ENCODE peak calls at places on chromosomes 13 and 19, in eight cellular contexts. I, G, C, J, M, T, X and F are unnamed samples. For H3K9me3 and H3K4me1, the result is how much of the 10 kb centered on the place peaks cover.

GRCh38 chr19:32817252-32817912 is 52.2 kb downstream of the SLC7A9 start:
- DNase-seq in I (no peak), G (no peak), C (no peak), J (peak), M (no peak), T (no peak), X (no peak), F (peak)

GRCh38 chr19:46885411-46885810 is 24.6 kb downstream of the ARHGAP35 start:
- DNase-seq in I (no peak), G (no peak), C (no peak), J (no peak), M (no peak), T (no peak), X (no peak), F (no peak)

GRCh38 chr19:18776736-18777135 is 14.4 kb downstream of the COMP start:
- DNase-seq in I (no peak), G (no peak), C (no peak), J (no peak), M (no peak), T (peak), X (no peak), F (no peak)

GRCh38 chr13:49641810-49642291 is 13.5 kb downstream of the ARL11 start:
- DNase-seq in I (no peak), G (no peak), C (peak), J (peak), M (peak), T (no peak), X (no peak), F (peak)

GRCh38 chr19:11268783-11269267 is 6.5 kb upstream of the DOCK6 start:
- DNase-seq in I (no peak), G (no peak), C (peak), J (peak), M (peak), T (no peak), X (no peak), F (peak)

GRCh38 chr13:32632343-32632910 is 46.2 kb downstream of the PDS5B start:
- DNase-seq in I (no peak), G (no peak), C (no peak), J (no peak), M (peak), T (no peak), X (no peak), F (no peak)

GRCh38 chr13:97254809-97255208 is 32.7 kb downstream of the MBNL2 start:
- DNase-seq in I (no peak), G (no peak), C (no peak), J (no peak), M (no peak), T (no peak), X (no peak), F (no peak)

GRCh38 chr19:6739884-6740588 is 556 bp downstream of the TRIP10 start:
- DNase-seq in I (peak), G (no peak), C (no peak), J (peak), M (peak), T (peak), X (peak), F (peak)

GRCh38 chr19:57887195-57887941 is 1.5 kb downstream of the ZNF814 start:
- DNase-seq in I (no peak), G (no peak), C (no peak), J (peak), M (no peak), T (peak), X (no peak), F (peak)

GRCh38 chr13:48573213-48573612 is 40.3 kb upstream of the RCBTB2 start:
- DNase-seq in I (no peak), G (no peak), C (no peak), J (no peak), M (no peak), T (no peak), X (no peak), F (no peak)

GRCh38 chr13:75480691-75481175 is 1.2 kb downstream of the TBC1D4 start:
- DNase-seq in I (no peak), G (no peak), C (peak), J (peak), M (peak), T (peak), X (peak), F (peak)

GRCh38 chr19:28840891-28841290 is 372.1 kb downstream of the UQCRFS1 start:
- DNase-seq in I (no peak), G (no peak), C (no peak), J (no peak), M (no peak), T (no peak), X (no peak), F (peak)

DNA sequence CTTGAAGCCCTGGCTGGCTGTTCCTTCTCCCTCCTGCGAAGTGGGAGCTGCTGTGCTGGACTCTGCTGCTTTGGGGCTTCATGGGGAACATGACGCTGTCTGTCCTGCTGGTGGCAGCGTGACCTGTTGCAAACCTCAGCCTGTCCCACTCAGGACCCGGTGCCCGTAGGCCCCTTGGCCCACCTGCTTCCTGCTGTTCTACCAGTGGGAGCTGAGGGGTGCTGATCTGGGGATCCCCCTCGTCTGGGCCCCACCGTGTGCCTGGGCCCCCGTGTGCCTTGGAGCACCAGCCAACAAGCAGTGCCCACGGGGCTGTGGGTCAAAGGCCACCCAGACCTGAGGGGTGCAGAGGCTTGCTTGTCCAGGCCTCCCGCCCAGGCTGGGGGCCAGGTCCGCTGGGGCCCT is 5.3 kb downstream of the SPPL2B start:
- DNase-seq in I (no peak), G (no peak), C (no peak), J (no peak), M (no peak), T (no peak), X (no peak), F (no peak)
- TF ChIP-seq CTCF in I (no peak), G (no peak), C (no peak), J (no peak), M (no peak), T (no peak), X (no peak), F (no peak)

GRCh38 chr19:44228318-44228717 is 16.0 kb downstream of the ZNF227 start:
- DNase-seq in I (no peak), G (no peak), C (no peak), J (no peak), M (no peak), T (no peak), X (no peak), F (no peak)
- H3K9me3 ChIP-seq in I (under half), G (under half), C (under half), J (under half), M (under half), T (under half), X (half or more), F (under half)

DNA sequence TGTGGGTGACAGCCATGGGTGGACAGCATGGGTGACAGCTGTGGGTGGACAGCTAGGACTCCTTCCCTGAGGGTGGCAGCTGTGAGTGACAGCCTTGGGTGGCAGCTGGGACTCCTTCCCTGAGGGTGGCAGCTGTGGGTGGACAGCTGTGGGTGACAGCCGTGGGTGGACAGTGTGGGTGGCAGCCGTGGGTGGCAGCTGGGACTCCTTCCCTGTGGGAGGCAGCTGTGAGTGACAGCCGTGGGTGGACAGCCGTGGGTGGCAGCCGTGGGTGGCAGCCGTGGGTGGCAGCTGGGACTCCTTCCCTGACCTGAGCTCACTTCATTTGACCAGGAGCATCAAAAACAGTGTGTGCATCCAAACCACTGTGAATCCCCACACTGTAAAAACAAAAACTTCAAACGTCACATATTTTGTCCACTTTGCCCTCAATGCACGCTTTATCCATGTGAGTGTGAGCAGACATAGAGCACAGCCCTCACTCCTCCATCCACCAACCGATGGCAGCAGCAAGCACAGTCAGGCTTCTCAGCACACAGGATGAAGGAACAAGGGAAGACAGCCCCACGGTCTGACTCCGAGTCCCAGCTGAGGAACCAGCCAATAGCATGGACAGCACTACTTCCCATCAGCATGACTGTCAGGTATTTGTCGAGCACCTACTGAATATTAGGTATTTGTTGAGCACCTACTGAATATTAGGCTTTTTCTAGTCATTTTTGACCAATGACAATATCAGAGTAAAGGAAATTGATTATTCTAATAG is 1.6 kb upstream of the CFAP97D2 start:
- DNase-seq in I (no peak), G (no peak), C (no peak), J (no peak), M (peak), T (no peak), X (no peak), F (no peak)
- H3K4me1 ChIP-seq in I (under half), G (under half), C (under half), J (under half), M (under half), T (under half), X (under half), F (under half)

GRCh38 chr13:26624572-26624971 is 67.1 kb downstream of the WASF3 start:
- DNase-seq in I (no peak), G (no peak), C (no peak), J (no peak), M (no peak), T (no peak), X (no peak), F (no peak)

GRCh38 chr13:26623125-26623524 is 65.6 kb downstream of the WASF3 start:
- DNase-seq in I (no peak), G (no peak), C (no peak), J (no peak), M (no peak), T (peak), X (no peak), F (no peak)

GRCh38 chr13:26629260-26629659 is 71.8 kb downstream of the WASF3 start:
- DNase-seq in I (no peak), G (no peak), C (no peak), J (no peak), M (no peak), T (no peak), X (no peak), F (peak)

GRCh38 chr13:26628706-26629105 is 71.2 kb downstream of the WASF3 start:
- DNase-seq in I (no peak), G (no peak), C (no peak), J (peak), M (peak), T (peak), X (no peak), F (peak)
- TF ChIP-seq CTCF in I (peak), G (peak), C (no peak), J (no peak), M (peak), T (peak), X (no peak), F (peak)

DNA sequence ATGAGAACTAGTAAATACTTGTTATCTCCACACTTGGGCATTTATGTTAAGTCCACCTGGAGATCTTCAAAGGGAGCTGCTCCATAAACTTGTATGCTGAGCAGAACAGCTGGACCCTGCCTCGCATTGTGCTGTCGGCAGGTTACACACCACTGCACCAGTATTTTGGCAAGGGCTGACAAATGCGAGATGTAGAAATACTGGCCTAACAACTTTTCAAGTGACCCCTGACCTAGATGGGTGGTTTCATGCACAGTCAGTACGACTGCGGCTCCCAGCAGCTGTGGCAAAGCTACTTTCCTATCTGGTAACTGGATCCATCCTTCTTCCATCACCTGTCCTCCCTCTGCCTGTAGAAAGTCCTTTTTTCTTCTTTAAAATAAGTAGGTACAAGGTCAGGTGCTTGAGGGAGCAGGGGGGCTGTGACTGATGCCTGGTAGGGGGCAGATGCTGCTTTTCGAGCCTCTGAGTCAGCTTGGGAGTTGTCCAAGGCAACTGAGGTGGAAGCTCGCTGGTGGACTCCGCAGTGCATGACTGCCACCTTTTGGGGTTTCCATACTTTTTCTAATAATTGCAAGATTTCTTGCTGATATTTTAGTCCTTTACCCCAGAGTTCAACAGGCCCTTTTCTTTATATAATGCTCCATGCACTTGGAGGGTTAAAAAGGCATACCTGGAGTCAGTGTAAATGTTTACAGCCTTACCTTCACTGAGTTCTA is 86.8 kb downstream of the SLC25A15 start:
- DNase-seq in I (no peak), G (no peak), C (no peak), J (no peak), M (no peak), T (no peak), X (no peak), F (peak)
- H3K9me3 ChIP-seq in I (half or more), G (under half), C (under half), J (under half), M (under half), T (under half), X (under half), F (under half)

DNA sequence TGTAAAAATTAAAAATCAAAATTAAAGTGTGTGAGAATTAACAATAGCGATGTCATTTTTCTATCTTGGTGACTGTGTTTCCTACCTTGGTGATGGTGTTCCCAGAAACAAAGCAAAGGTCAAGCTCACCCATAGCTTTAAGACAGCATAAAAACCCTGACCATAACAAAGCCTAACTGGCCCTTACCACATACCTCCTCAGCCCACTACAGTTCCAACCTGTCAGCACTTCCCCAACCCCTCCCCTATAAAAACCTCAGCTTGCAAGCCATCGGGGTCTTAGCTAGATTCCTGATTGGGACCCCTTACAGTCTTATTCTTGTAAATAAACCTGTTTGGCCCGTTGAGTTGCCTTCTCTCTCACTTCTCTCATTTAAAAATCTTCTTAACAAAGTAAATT is 484.4 kb upstream of the PCDH20 start:
- DNase-seq in I (no peak), G (no peak), C (no peak), J (no peak), M (no peak), T (no peak), X (no peak), F (no peak)
- H3K4me1 ChIP-seq in I (under half), G (under half), C (under half), J (under half), M (under half), T (under half), X (under half), F (under half)

GRCh38 chr13:113947321-113948033 is 26.4 kb downstream of the C13orf46 start:
- DNase-seq in I (no peak), G (no peak), C (no peak), J (peak), M (peak), T (no peak), X (no peak), F (peak)
- TF ChIP-seq CTCF in I (peak), G (no peak), C (peak), J (peak), M (peak), T (peak), X (peak), F (peak)

GRCh38 chr19:37148214-37148613 is 24.3 kb downstream of the ZNF585A start:
- DNase-seq in I (no peak), G (no peak), C (no peak), J (no peak), M (no peak), T (no peak), X (no peak), F (no peak)
- H3K9me3 ChIP-seq in I (under half), G (half or more), C (under half), J (half or more), M (under half), T (under half), X (half or more), F (under half)